ENCODE peak calls at places on chromosomes 1 and 21, in eight cellular contexts. S is astrocyte, Y is fibroblast of lung, L is neuronal stem cell, Z is GM23248, J is mammary epithelial cell, A is PC-9, Q is H9. R is an unnamed sample. For H3K4me1, the result is how much of the 10 kb centered on the place peaks cover.

GRCh38 chr1:147633759-147634158 is 36.6 kb downstream of the ACP6 start:
- DNase-seq in S (no peak), Y (no peak), L (no peak), Z (no peak), J (no peak), A (no peak), Q (no peak), R (no peak)

GRCh38 chr1:118185083-118185899 is at the start of gene SPAG17:
- DNase-seq in S (peak), Y (peak), L (peak), Z (peak), J (peak), A (no peak), Q (peak), R (no peak)

GRCh38 chr1:98949166-98949565 is 55.5 kb downstream of the PLPPR5 start:
- DNase-seq in S (no peak), Y (no peak), L (no peak), Z (peak), J (no peak), A (no peak), Q (no peak), R (no peak)

GRCh38 chr21:40276001-40276400 is 408.8 kb downstream of the PCP4 start:
- DNase-seq in S (no peak), Y (no peak), L (no peak), Z (no peak), J (no peak), A (no peak), Q (no peak), R (no peak)

GRCh38 chr1:29382851-29383588 is 146.7 kb downstream of the PTPRU start:
- DNase-seq in S (no peak), Y (no peak), L (no peak), Z (no peak), J (no peak), A (no peak), Q (no peak), R (no peak)

GRCh38 chr1:178098262-178098661 is 4.4 kb downstream of the RASAL2 start:
- DNase-seq in S (peak), Y (peak), L (no peak), Z (no peak), J (no peak), A (no peak), Q (no peak), R (no peak)

GRCh38 chr1:174160109-174160473 is 771 bp downstream of the RABGAP1L start:
- DNase-seq in S (no peak), Y (peak), L (no peak), Z (peak), J (peak), A (no peak), Q (peak), R (no peak)

GRCh38 chr1:65658122-65658521 is 134.6 kb upstream of the PDE4B start:
- DNase-seq in S (no peak), Y (peak), L (no peak), Z (peak), J (peak), A (no peak), Q (no peak), R (no peak)

GRCh38 chr1:210597555-210598134 is 268.9 kb downstream of the HHAT start:
- DNase-seq in S (peak), Y (peak), L (no peak), Z (peak), J (peak), A (peak), Q (no peak), R (no peak)

GRCh38 chr1:11802616-11802972 is 3.2 kb downstream of the MTHFR start:
- DNase-seq in S (no peak), Y (no peak), L (no peak), Z (peak), J (no peak), A (no peak), Q (peak), R (no peak)

GRCh38 chr1:30411206-30411605 is 312.2 kb downstream of the MATN1 start:
- DNase-seq in S (no peak), Y (no peak), L (no peak), Z (no peak), J (no peak), A (no peak), Q (peak), R (no peak)

GRCh38 chr1:225451840-225452515 is 24.1 kb upstream of the LBR start:
- DNase-seq in S (no peak), Y (no peak), L (no peak), Z (no peak), J (no peak), A (no peak), Q (no peak), R (no peak)

GRCh38 chr1:164648211-164649080 is 89.5 kb downstream of the PBX1 start:
- DNase-seq in S (peak), Y (peak), L (no peak), Z (no peak), J (no peak), A (peak), Q (no peak), R (no peak)

GRCh38 chr1:164645921-164646320 is 86.9 kb downstream of the PBX1 start:
- DNase-seq in S (no peak), Y (no peak), L (no peak), Z (no peak), J (no peak), A (no peak), Q (no peak), R (no peak)

GRCh38 chr1:164644774-164645634 is 86.0 kb downstream of the PBX1 start:
- DNase-seq in S (peak), Y (peak), L (no peak), Z (peak), J (peak), A (peak), Q (no peak), R (no peak)

GRCh38 chr1:164649146-164649545 is 90.2 kb downstream of the PBX1 start:
- DNase-seq in S (no peak), Y (no peak), L (no peak), Z (no peak), J (no peak), A (no peak), Q (no peak), R (no peak)

DNA sequence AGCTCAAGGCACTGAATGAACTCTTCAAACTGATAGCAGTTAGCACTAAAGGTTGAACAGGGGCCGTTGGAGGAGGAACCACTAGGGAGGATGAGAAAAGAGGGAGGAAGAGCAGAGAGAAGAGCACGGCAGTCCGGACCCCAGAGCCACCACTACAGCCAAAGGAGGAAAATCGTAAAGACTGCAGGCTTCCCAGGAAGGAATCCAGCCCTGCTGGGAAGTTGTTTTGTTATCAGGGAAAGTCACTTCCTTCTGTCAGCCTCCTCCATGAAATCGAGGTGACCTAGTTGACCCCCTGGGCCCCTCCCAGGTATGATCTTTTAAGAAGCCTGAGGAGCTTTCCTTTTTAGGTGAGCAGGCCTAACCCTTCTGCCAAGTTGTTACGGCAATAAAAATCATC is 88.2 kb downstream of the PBX1 start:
- DNase-seq in S (no peak), Y (no peak), L (no peak), Z (no peak), J (no peak), A (peak), Q (no peak), R (no peak)
- H3K27ac ChIP-seq in S (no peak), Y (no peak), L (peak), Z (no peak), J (no peak), A (peak), Q (no peak), R (no peak)

GRCh38 chr1:201384406-201384782 is 6.9 kb upstream of the TNNT2 start:
- DNase-seq in S (no peak), Y (no peak), L (no peak), Z (no peak), J (no peak), A (no peak), Q (no peak), R (no peak)
- H2AFZ ChIP-seq in S (peak), Y (peak), L (no peak), Z (peak), J (no peak), A (no peak), Q (no peak), R (no peak)

GRCh38 chr1:43932786-43933385 is 715 bp upstream of the ARTN start:
- DNase-seq in S (peak), Y (peak), L (no peak), Z (peak), J (peak), A (peak), Q (no peak), R (no peak)

GRCh38 chr1:43934279-43934985 is 831 bp downstream of the ARTN start:
- DNase-seq in S (no peak), Y (peak), L (peak), Z (peak), J (peak), A (peak), Q (peak), R (peak)

GRCh38 chr1:43931711-43932660 is 1.6 kb upstream of the ARTN start:
- DNase-seq in S (no peak), Y (no peak), L (no peak), Z (no peak), J (no peak), A (no peak), Q (no peak), R (no peak)

GRCh38 chr1:43934986-43935324 is 1.4 kb downstream of the ARTN start:
- DNase-seq in S (no peak), Y (no peak), L (no peak), Z (no peak), J (no peak), A (no peak), Q (no peak), R (no peak)

DNA sequence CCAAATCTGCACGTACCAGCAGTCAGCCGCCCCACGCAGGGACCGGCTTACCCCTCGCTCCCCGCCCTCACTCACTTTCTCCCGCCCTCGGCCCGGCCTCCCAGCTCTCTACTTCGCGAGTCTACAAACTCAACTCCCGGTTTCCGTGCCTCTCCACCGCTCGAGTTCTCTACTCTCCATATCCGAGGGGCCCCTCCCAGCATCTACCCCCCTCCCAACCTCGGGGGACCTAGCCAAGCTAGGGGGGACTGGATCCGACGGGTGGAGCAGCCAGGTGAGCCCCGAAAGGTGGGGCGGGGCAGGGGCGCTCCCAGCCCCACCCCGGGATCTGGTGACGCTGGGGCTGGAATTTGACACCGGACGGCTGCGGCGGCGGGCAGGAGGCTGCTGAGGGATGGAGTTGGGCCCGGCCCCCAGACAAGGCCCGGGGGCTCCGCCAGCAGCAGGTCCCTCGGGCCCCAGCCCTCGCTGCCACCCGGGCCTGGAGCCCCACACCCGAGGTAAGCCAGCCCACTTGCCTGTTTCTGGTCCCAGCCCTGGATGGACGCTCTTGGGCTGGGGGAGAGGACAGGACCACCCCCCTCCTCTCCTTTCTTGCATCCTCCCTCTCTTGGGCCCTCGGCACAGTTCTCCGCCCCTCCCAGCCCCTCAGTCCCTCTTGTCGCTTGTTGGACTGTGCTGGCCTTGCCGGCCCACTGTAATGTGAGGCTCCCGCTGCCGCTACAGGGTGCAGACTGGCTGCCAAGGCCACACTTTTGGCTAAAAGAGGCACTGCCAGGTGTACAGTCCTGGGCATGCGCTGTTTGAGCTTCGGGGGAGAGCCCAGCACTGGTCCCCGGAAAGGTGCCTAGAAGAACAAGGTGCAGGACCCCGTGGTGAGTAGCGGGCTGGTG is at the start of gene ARTN:
- DNase-seq in S (no peak), Y (no peak), L (peak), Z (peak), J (peak), A (peak), Q (peak), R (no peak)
- H3K4me1 ChIP-seq in S (under half), Y (under half), L (under half), Z (under half), J (half or more), A (under half), Q (under half), R (under half)

GRCh38 chr1:1613509-1614082 is 1.7 kb upstream of the MIB2 start:
- DNase-seq in S (no peak), Y (no peak), L (no peak), Z (no peak), J (no peak), A (no peak), Q (no peak), R (no peak)

GRCh38 chr1:1606232-1606631 is 6.3 kb upstream of the FNDC10 start:
- DNase-seq in S (no peak), Y (no peak), L (no peak), Z (no peak), J (no peak), A (no peak), Q (no peak), R (no peak)

GRCh38 chr1:1605724-1606123 is 5.8 kb upstream of the FNDC10 start:
- DNase-seq in S (no peak), Y (no peak), L (no peak), Z (no peak), J (no peak), A (no peak), Q (no peak), R (no peak)

GRCh38 chr1:1610796-1611597 is 4.3 kb upstream of the MIB2 start:
- DNase-seq in S (no peak), Y (no peak), L (no peak), Z (peak), J (no peak), A (no peak), Q (no peak), R (no peak)

GRCh38 chr1:1609822-1610485 is 5.3 kb upstream of the MIB2 start:
- DNase-seq in S (no peak), Y (no peak), L (no peak), Z (no peak), J (no peak), A (no peak), Q (no peak), R (no peak)
- H3K27ac ChIP-seq in S (no peak), Y (no peak), L (no peak), Z (no peak), J (no peak), A (no peak), Q (no peak), R (no peak)

DNA sequence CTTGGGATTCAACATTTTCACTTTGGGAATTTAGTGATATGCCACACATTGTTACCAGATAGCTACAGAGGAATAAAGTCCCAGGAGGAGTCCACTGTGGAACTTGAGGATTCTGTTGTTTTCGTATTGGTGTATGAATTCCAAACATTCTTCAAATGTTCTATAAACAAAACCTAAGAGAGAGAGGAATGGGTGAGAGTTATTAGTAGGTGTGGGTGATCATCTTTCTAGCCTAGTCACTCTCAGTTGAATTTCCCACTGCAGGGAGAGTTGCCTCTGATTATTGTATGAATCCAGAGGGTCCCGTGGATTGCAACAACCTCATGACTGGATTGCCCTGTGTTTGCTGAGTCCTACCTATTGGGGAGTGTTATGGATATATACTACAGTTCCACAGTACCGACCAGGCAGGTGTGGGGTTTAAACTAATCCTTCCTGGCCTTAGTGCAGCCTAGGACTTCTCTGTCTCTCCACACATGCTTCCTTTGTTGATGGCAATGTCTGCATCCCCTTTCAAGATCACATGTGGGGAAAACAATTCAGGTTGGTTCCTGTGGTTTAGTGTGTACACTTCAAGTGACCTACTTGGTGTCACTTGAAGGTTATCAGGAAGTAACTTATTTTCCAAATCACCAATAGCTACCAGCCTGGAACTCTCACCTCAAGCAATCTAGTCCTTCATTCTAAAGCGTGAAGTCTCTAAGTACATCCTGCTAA is 91.8 kb downstream of the ADCY10 start:
- DNase-seq in S (peak), Y (peak), L (no peak), Z (peak), J (no peak), A (peak), Q (no peak), R (no peak)
- H2AFZ ChIP-seq in S (no peak), Y (no peak), L (no peak), Z (peak), J (no peak), A (no peak), Q (no peak), R (no peak)

DNA sequence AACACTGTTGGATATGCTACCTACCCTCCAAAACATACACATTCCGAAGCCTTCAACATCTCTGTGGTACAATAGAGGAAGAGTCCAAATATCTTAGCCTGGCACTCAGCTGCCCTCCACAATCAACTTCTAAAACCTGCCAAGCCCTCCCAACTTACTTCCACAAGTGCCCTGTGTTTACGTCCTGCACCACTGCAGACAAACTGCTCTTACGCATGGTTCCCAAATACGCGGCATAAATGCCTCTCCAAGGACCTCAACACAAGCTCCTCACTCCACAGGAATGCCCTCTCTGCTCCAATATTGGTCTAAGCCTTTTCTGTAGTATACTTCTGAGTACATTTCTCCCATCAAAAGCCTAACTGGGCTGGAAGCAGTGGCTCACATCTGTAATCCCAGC is 6.8 kb downstream of the AK2 start:
- DNase-seq in S (no peak), Y (no peak), L (no peak), Z (no peak), J (no peak), A (no peak), Q (no peak), R (no peak)
- H3K4me1 ChIP-seq in S (under half), Y (under half), L (under half), Z (under half), J (under half), A (under half), Q (under half), R (under half)

DNA sequence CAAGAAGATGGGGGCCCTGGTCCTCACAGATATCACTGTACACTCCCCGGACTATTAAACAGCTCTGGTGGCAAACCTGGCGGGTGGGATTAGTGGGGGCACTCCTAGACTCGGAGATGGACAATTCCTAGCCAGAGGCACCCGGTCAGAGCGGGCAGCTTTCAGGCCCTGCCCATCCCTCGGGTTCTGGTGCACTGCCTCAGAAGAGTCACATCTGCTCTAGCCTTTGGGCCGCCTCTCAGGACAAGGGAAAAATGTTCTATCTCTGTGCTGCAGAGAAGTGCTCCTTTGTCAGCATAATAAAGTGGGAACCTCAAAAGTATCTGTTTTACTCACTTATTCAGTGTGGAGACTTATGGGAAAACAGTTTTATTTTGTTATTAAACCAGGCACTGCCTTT is 10.0 kb downstream of the CREG1 start:
- DNase-seq in S (no peak), Y (no peak), L (no peak), Z (no peak), J (no peak), A (no peak), Q (no peak), R (no peak)
- H3K27ac ChIP-seq in S (no peak), Y (no peak), L (no peak), Z (no peak), J (no peak), A (no peak), Q (no peak), R (peak)

DNA sequence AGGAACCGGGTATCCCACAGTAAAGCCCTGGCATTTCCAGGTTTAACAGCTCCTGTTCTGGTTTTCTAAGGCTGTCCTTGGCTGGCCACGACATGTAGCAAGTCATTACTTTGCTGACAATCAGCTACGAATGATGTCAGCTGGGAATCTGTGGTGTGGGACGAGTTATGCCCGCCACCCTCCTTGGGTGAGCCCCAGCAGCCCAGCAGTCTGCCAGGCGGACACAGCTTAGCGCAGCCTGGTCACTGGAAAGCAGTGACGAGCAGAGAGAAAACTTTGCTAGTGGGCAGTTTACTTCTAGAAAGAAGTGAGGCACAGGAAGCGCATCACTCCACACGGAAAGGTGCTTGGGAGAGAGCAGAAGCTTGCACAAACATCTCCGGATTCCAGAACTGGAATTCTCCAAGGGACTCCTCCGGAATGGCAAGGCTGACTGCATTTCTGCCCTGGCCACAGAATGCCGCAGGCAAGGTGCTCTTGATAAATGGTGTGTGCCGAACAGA is 15.5 kb upstream of the ZNF436 start:
- DNase-seq in S (peak), Y (peak), L (no peak), Z (peak), J (peak), A (no peak), Q (no peak), R (no peak)
- H2AFZ ChIP-seq in S (no peak), Y (no peak), L (no peak), Z (peak), J (peak), A (no peak), Q (no peak), R (no peak)

GRCh38 chr1:89607156-89607555 is 25.8 kb upstream of the LRRC8C start:
- DNase-seq in S (no peak), Y (no peak), L (no peak), Z (no peak), J (no peak), A (no peak), Q (no peak), R (no peak)
- H3K4me1 ChIP-seq in S (under half), Y (under half), L (under half), Z (half or more), J (half or more), A (under half), Q (under half), R (under half)